ENCODE peak calls at places on chromosomes 6 and 20, in eight cellular contexts. U is GM23248, D is hepatocyte, A is HepG2, N is fibroblast of lung, Y is GM12878, C is PC-3, E is mammary epithelial cell. Q is an unnamed sample. For H3K9me3 and H3K4me1, the result is how much of the 10 kb centered on the place peaks cover.

GRCh38 chr20:34874094-34874654 is 1.5 kb upstream of the GGT7 start:
- DNase-seq in A (peak), N (peak), U (peak), Y (peak), C (peak), E (peak), D (peak), Q (peak)

GRCh38 chr6:5752282-5752681 is 254.4 kb downstream of the NRN1 start:
- DNase-seq in Y (no peak), E (no peak), D (no peak), A (no peak), N (peak), U (peak), C (peak), Q (no peak)

GRCh38 chr20:34579191-34579661 is 20.7 kb downstream of the MAP1LC3A start:
- DNase-seq in E (peak), U (peak), C (peak), Y (no peak), N (peak), D (peak), A (peak), Q (no peak)

GRCh38 chr20:48295445-48295903 is 510.2 kb upstream of the SULF2 start:
- DNase-seq in Y (no peak), E (peak), C (peak), U (peak), N (peak), A (peak), D (peak), Q (no peak)

GRCh38 chr6:39830444-39830843 is 38.3 kb downstream of the DAAM2 start:
- DNase-seq in N (no peak), E (no peak), A (no peak), U (no peak), C (no peak), D (no peak), Y (no peak), Q (no peak)

GRCh38 chr20:25196701-25197120 is 1.2 kb downstream of the ENTPD6 start:
- DNase-seq in A (no peak), N (no peak), U (peak), D (no peak), Y (no peak), C (no peak), E (no peak), Q (peak)

GRCh38 chr6:75307364-75308004 is 22.9 kb upstream of the TMEM30A start:
- DNase-seq in E (no peak), Y (no peak), C (no peak), U (no peak), A (no peak), D (no peak), N (no peak), Q (no peak)

GRCh38 chr20:63084563-63084927 is 77.8 kb upstream of the BHLHE23 start:
- DNase-seq in D (no peak), A (no peak), C (no peak), N (no peak), E (no peak), U (no peak), Y (no peak), Q (no peak)

GRCh38 chr6:32941412-32941784 is 570 bp upstream of the HLA-DMB start:
- DNase-seq in U (no peak), A (no peak), Y (peak), N (no peak), E (no peak), D (no peak), C (no peak), Q (no peak)

GRCh38 chr6:112563368-112563767 is 216.2 kb downstream of the RFPL4B start:
- DNase-seq in D (peak), Y (no peak), N (peak), E (no peak), A (peak), U (peak), C (peak), Q (no peak)

GRCh38 chr6:156953478-156954146 is 176.4 kb downstream of the ARID1B start:
- DNase-seq in E (peak), A (peak), D (peak), N (peak), Y (no peak), C (peak), U (peak), Q (peak)

GRCh38 chr6:12262236-12263061 is 27.7 kb upstream of the EDN1 start:
- DNase-seq in A (no peak), C (no peak), Y (no peak), D (peak), U (no peak), E (no peak), N (no peak), Q (no peak)

GRCh38 chr6:70099732-70100131 is 203.2 kb downstream of the COL9A1 start:
- DNase-seq in Y (no peak), E (no peak), D (no peak), A (no peak), C (no peak), N (no peak), U (no peak), Q (no peak)

DNA sequence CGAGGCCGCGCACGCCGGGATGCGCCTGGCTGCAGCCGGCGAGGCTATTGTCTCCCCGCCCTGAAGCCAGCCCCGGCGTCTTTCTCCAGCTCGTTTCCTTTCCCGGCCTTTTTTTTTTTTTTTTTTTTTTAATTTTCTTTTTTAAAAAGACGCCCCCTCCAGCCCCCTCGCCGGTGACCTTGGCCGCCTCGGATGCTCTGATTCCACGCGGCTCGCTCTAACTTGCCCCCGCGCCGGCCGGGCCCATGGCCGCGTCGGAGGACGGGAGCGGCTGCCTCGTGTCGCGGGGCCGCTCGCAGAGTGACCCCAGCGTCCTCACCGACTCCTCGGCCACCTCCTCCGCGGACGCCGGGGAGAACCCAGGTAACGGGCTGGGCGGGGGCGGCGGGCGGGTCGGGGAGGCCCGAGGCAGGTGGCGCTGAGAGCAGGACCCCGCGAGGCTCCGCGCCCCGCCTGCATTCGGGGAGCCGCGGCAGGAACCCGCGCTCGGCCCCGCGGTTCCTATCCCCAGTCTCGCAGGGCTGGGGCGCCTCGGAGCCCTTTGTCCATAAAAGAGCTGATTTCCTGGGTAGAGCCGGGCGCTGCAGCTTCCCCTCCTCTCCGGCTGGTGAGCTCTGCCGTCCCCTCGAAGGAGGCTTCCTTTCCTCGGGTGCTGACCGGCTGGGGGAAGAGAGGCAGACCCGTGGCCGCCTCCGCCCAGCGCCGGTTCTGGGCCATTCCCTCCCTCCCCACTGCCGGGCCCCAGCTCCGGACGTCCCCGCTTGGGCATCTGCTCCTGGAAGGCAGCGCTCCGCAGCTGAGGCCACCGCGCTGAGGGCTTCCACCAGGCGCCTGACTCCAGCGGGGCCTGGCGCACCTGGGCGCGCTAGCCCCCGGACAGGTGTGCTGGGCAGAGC is 678 bp downstream of the PHACTR3 start:
- DNase-seq in D (peak), E (no peak), Y (no peak), N (no peak), C (no peak), A (no peak), U (peak), Q (no peak)
- TF ChIP-seq EZH2 in D (peak), E (peak), Y (no peak), N (no peak), C (peak), A (no peak), U (no peak), Q (no peak)

DNA sequence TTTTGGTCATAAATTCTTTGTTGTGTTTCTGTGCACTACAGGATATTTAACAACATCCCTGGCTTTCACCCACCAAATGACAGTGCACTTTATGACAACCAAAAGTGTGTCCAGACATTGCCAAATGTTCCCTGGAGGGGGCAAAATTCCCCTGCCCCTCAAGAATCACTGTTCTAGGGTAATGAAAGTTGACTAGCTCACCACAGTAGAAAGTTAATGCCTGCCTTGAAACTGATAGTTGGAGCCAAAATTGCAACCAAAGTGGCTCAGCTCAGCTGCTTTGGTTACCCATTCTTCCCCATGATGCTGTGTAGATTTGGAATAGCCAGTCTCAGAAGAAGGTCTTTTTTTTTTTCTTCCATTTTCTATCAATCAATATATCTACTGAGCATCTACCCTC is 150.6 kb downstream of the RALGAPA2 start:
- DNase-seq in A (no peak), N (no peak), Y (peak), D (no peak), C (no peak), U (no peak), E (no peak), Q (no peak)
- H3K9me3 ChIP-seq in A (under half), N (under half), Y (under half), D (under half), C (under half), U (under half), E (under half), Q (under half)

GRCh38 chr6:138229072-138229471 is 10.8 kb upstream of the PBOV1 start:
- DNase-seq in U (no peak), E (no peak), C (no peak), D (no peak), N (no peak), A (no peak), Y (no peak), Q (no peak)
- H3K4me1 ChIP-seq in U (under half), E (under half), C (half or more), D (under half), N (under half), A (half or more), Y (under half), Q (under half)

DNA sequence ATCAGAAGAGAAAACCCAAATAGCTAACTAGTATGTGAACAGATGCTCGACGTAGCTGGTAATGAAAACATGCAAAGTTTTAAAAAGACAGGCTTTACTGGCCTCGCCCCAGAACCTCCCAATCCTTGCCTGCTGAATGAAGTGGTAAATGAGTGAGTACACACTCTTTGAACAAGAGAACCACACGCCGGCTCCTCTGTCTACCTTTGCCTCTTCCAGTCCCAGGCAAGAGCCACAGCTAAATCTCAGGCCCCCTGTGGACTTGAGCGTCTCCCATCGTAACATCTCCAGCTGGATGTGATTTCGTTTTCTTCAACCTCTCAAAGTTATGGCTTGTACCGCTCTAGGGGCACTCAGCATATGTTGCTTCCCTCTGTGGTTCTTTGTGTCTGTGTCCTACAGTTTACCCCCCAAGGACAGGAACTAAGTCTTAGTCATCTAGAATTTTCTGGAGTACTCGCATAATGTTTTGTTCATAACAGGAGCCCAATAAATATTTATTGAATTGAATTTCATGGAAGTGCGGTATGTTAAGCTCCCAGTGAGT is 153.2 kb upstream of the TAB2 start:
- DNase-seq in C (no peak), Y (no peak), E (no peak), U (no peak), A (no peak), N (no peak), D (no peak), Q (no peak)
- TF ChIP-seq EZH2 in C (no peak), Y (no peak), E (no peak), U (no peak), A (no peak), N (no peak), D (no peak), Q (no peak)

GRCh38 chr6:107917468-107918375 is 40.3 kb downstream of the SEC63 start:
- DNase-seq in E (no peak), N (no peak), A (no peak), U (no peak), Y (peak), C (no peak), D (no peak), Q (no peak)
- H3K9me3 ChIP-seq in E (under half), N (under half), A (under half), U (under half), Y (under half), C (under half), D (under half), Q (under half)